ENCODE peak calls at places on chromosome 20, in nine cellular contexts. S, V, T, B, R, L, C, K and E are unnamed samples.

GRCh38 chr20:61856626-61857413 is 208.9 kb downstream of the TAF4 start:
- DNase-seq in S (no peak), V (no peak), T (no peak), B (no peak), R (no peak), L (no peak), C (no peak), K (no peak), E (no peak)

GRCh38 chr20:59351148-59352040 is 51.0 kb downstream of the EDN3 start:
- DNase-seq in S (no peak), V (no peak), T (no peak), B (no peak), R (no peak), L (no peak), C (no peak), K (no peak), E (peak; percentile 12)

GRCh38 chr20:3843490-3843889 is 3.1 kb upstream of the MAVS start:
- DNase-seq in S (peak; percentile 45), V (no peak), T (no peak), B (no peak), R (no peak), L (peak; percentile 84), C (no peak), K (no peak), E (peak; percentile 64)

GRCh38 chr20:4067600-4068261 is 52.4 kb upstream of the RNF24 start:
- DNase-seq in S (peak; percentile 87), V (no peak), T (no peak), B (no peak), R (no peak), L (peak; percentile 88), C (no peak), K (no peak), E (peak; percentile 35)

GRCh38 chr20:6104493-6105188 is 18.2 kb downstream of the FERMT1 start:
- DNase-seq in S (peak; percentile 61), V (no peak), T (no peak), B (no peak), R (no peak), L (peak; percentile 34), C (no peak), K (peak; percentile 31), E (no peak)

GRCh38 chr20:50636601-50637539 is 54.5 kb downstream of the RIPOR3 start:
- DNase-seq in S (peak; percentile 9), V (no peak), T (no peak), B (no peak), R (no peak), L (peak; percentile 55), C (no peak), K (no peak), E (peak; percentile 88)

GRCh38 chr20:8393356-8393755 is 261.3 kb downstream of the PLCB1 start:
- DNase-seq in S (no peak), V (no peak), T (no peak), B (no peak), R (no peak), L (no peak), C (no peak), K (no peak), E (no peak)

GRCh38 chr20:45538209-45538798 is 978 bp downstream of the WFDC6 start:
- DNase-seq in S (no peak), V (no peak), T (no peak), B (no peak), R (no peak), L (no peak), C (no peak), K (no peak), E (peak; percentile 1)

GRCh38 chr20:24160563-24161355 is 172.2 kb upstream of the GGTLC1 start:
- DNase-seq in S (peak; percentile 76), V (peak; percentile 61), T (no peak), B (peak; percentile 39), R (peak; percentile 73), L (peak; percentile 63), C (no peak), K (peak; percentile 28), E (peak; percentile 88)

GRCh38 chr20:38680492-38681118 is 43.7 kb upstream of the SLC32A1 start:
- DNase-seq in S (peak; percentile 26), V (no peak), T (no peak), B (no peak), R (peak; percentile 22), L (peak; percentile 28), C (no peak), K (no peak), E (peak; percentile 49)

GRCh38 chr20:1803216-1804128 is 91.7 kb upstream of the SIRPA start:
- DNase-seq in S (peak; percentile 77), V (no peak), T (peak; percentile 65), B (peak; percentile 70), R (peak; percentile 41), L (peak; percentile 60), C (peak; percentile 88), K (peak; percentile 60), E (peak; percentile 70)

GRCh38 chr20:11426938-11427337 is 490.8 kb upstream of the BTBD3 start:
- DNase-seq in S (no peak), V (no peak), T (no peak), B (no peak), R (no peak), L (no peak), C (no peak), K (no peak), E (no peak)

GRCh38 chr20:5222919-5223634 is 93.7 kb downstream of the PROKR2 start:
- DNase-seq in S (peak; percentile 46), V (peak; percentile 33), T (no peak), B (peak; percentile 52), R (peak; percentile 64), L (peak; percentile 69), C (peak; percentile 67), K (peak; percentile 49), E (peak; percentile 82)

GRCh38 chr20:10573951-10574339 is 99.9 kb downstream of the JAG1 start:
- DNase-seq in S (no peak), V (no peak), T (no peak), B (no peak), R (no peak), L (no peak), C (no peak), K (no peak), E (no peak)

GRCh38 chr20:57615472-57615855 is 4.8 kb downstream of the ZBP1 start:
- DNase-seq in S (no peak), V (no peak), T (no peak), B (no peak), R (no peak), L (no peak), C (no peak), K (no peak), E (no peak)

GRCh38 chr20:23119456-23120216 is 33.5 kb upstream of the CD93 start:
- DNase-seq in S (no peak), V (no peak), T (peak; percentile 22), B (peak; percentile 57), R (no peak), L (no peak), C (no peak), K (no peak), E (no peak)

GRCh38 chr20:52775786-52776185 is 196.4 kb upstream of the TSHZ2 start:
- DNase-seq in S (no peak), V (no peak), T (no peak), B (no peak), R (no peak), L (no peak), C (no peak), K (no peak), E (no peak)

DNA sequence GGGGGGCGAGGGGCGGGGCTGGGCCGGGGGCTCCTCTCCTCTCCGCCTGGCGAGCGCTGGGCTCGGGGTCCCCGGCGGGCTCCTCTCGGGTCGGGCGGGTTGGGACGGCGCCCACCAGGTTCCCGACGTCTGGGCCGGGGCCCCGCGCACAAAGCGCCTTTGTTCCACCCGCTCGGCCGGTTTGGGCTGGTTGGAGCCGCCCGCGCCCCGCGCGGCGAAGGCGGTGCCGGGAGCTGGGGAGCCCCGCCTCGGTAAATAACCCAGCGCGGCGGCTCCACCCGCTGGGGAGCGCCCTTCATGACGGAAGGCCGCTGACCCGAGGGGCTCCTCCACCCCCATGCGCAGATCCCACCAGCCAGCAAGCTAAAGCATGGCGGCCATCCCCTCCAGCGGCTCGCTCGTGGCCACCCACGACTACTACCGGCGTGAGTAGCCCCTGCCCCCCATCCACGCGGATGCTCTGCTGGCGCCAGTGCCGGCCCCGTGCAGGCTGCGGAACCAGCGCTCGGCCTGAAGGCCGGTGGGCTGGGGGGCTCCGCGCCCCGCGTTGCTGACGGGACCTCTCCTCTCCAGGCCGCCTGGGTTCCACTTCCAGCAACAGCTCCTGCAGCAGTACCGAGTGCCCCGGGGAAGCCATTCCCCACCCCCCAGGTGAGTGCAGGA is 505 bp downstream of the PPDPF start:
- DNase-seq in S (peak; percentile 50), V (peak; percentile 89), T (peak; percentile 88), B (peak; percentile 72), R (peak; percentile 84), L (peak; percentile 53), C (peak; percentile 87), K (peak; percentile 66), E (peak; percentile 82)
- H3K4me1 ChIP-seq in S (peaks cover 2% of the 10 kb centered on the region), V (peaks cover 8% of the 10 kb centered on the region), T (peaks cover 4% of the 10 kb centered on the region), B (peaks cover 30% of the 10 kb centered on the region), R (peaks cover 24% of the 10 kb centered on the region), L (peaks cover 13% of the 10 kb centered on the region), C (peaks cover 30% of the 10 kb centered on the region), K (peaks cover 19% of the 10 kb centered on the region), E (peaks cover 17% of the 10 kb centered on the region)

GRCh38 chr20:60762386-60762785 is 489.7 kb upstream of the CDH4 start:
- DNase-seq in S (no peak), V (no peak), T (no peak), B (no peak), R (no peak), L (no peak), C (no peak), K (no peak), E (no peak)

GRCh38 chr20:60764771-60765170 is 487.3 kb upstream of the CDH4 start:
- DNase-seq in S (no peak), V (no peak), T (no peak), B (no peak), R (no peak), L (no peak), C (no peak), K (no peak), E (no peak)

GRCh38 chr20:60764328-60764727 is 487.7 kb upstream of the CDH4 start:
- DNase-seq in S (no peak), V (no peak), T (no peak), B (no peak), R (no peak), L (no peak), C (no peak), K (no peak), E (no peak)

GRCh38 chr20:60761056-60761455 is 491.0 kb upstream of the CDH4 start:
- DNase-seq in S (no peak), V (no peak), T (no peak), B (no peak), R (no peak), L (no peak), C (no peak), K (no peak), E (no peak)

GRCh38 chr20:60765821-60766403 is 486.1 kb upstream of the CDH4 start:
- DNase-seq in S (no peak), V (no peak), T (no peak), B (no peak), R (peak; percentile 10), L (no peak), C (no peak), K (no peak), E (no peak)
- H3K4me3 ChIP-seq in S (no peak overlapping the region), V (no peak overlapping the region), T (no peak overlapping the region), B (no peak overlapping the region), R (no peak overlapping the region), L (no peak overlapping the region), C (no peak overlapping the region), K (no peak overlapping the region), E (no peak overlapping the region)

GRCh38 chr20:25864986-25865714 is 168.5 kb upstream of the ZNF337 start:
- DNase-seq in S (no peak), V (no peak), T (no peak), B (no peak), R (no peak), L (no peak), C (peak; percentile 39), K (no peak), E (no peak)
- H3K27me3 ChIP-seq in S (peaks cover 22% of the 10 kb centered on the region), V (no peaks in the 10 kb centered on the region), T (peaks cover 4% of the 10 kb centered on the region), B (no peaks in the 10 kb centered on the region), R (no peaks in the 10 kb centered on the region), L (peaks cover 19% of the 10 kb centered on the region), C (peaks cover 7% of the 10 kb centered on the region), K (no peaks in the 10 kb centered on the region), E (peaks cover 23% of the 10 kb centered on the region)

GRCh38 chr20:49279677-49280462 is 2.0 kb upstream of the ZNFX1 start:
- DNase-seq in S (no peak), V (no peak), T (no peak), B (no peak), R (no peak), L (no peak), C (no peak), K (no peak), E (no peak)
- H3K4me1 ChIP-seq in S (peaks cover 3% of the 10 kb centered on the region), V (peaks cover 29% of the 10 kb centered on the region), T (peaks cover 7% of the 10 kb centered on the region), B (peaks cover 62% of the 10 kb centered on the region), R (peaks cover 61% of the 10 kb centered on the region), L (peaks cover 9% of the 10 kb centered on the region), C (peaks cover 65% of the 10 kb centered on the region), K (peaks cover 59% of the 10 kb centered on the region), E (peaks cover 69% of the 10 kb centered on the region)